ENCODE peak calls at places on chromosomes 2 and 18, in nine cellular contexts. I is SIG-M5, L is GM06990, P is endothelial cell, C is RPMI8226, S is Caki2, A is iPS-NIHi11, J is mucosa of descending colon, Y is iris pigment epithelial cell. Q is an unnamed sample.

GRCh38 chr2:237643066-237643465 is 15.7 kb downstream of the LRRFIP1 start:
- DNase-seq in C (no peak), P (no peak), S (no peak), Y (no peak), J (no peak), I (no peak), L (no peak), A (no peak), Q (no peak)

GRCh38 chr2:158407031-158407430 is 49.5 kb downstream of the CCDC148 start:
- DNase-seq in C (no peak), S (no peak), A (no peak), P (no peak), Y (no peak), I (no peak), J (no peak), L (no peak), Q (no peak)

GRCh38 chr2:42753188-42753813 is 10.6 kb downstream of the OXER1 start:
- DNase-seq in S (no peak), P (no peak), C (no peak), Y (no peak), I (no peak), A (no peak), J (no peak), L (no peak), Q (peak)

GRCh38 chr18:43013489-43013888 is 102.0 kb downstream of the RIT2 start:
- DNase-seq in A (no peak), Y (peak), P (no peak), I (no peak), S (no peak), C (no peak), L (no peak), J (no peak), Q (no peak)

GRCh38 chr2:168120730-168121129 is 126.7 kb downstream of the STK39 start:
- DNase-seq in S (no peak), A (no peak), I (no peak), P (no peak), C (no peak), L (no peak), J (no peak), Y (no peak), Q (no peak)

GRCh38 chr2:1701020-1701419 is 43.3 kb downstream of the PXDN start:
- DNase-seq in S (no peak), Y (no peak), P (no peak), I (no peak), A (no peak), C (no peak), L (no peak), J (no peak), Q (no peak)

GRCh38 chr2:97968228-97968627 is 27.5 kb downstream of the TMEM131 start:
- DNase-seq in P (no peak), Y (no peak), J (no peak), C (no peak), S (no peak), L (no peak), A (no peak), I (no peak), Q (no peak)

GRCh38 chr18:36195427-36196122 is 8.3 kb downstream of the MOCOS start:
- DNase-seq in I (no peak), S (no peak), J (no peak), C (no peak), A (no peak), L (no peak), P (no peak), Y (no peak), Q (no peak)

GRCh38 chr18:25351773-25352628 is at the start of gene ZNF521:
- DNase-seq in S (peak), J (peak), C (peak), P (peak), Y (peak), A (peak), L (peak), I (no peak), Q (peak)

GRCh38 chr18:59479776-59480175 is 120.7 kb upstream of the LMAN1 start:
- DNase-seq in J (no peak), Y (no peak), I (no peak), S (no peak), A (no peak), C (no peak), L (no peak), P (no peak), Q (no peak)

GRCh38 chr2:37679072-37679695 is 7.7 kb upstream of the CDC42EP3 start:
- DNase-seq in A (no peak), L (no peak), Y (no peak), P (no peak), I (no peak), C (no peak), S (no peak), J (no peak), Q (no peak)

GRCh38 chr2:21633531-21634310 is 510.0 kb downstream of the TDRD15 start:
- DNase-seq in C (no peak), Y (no peak), I (no peak), A (no peak), L (no peak), S (no peak), J (no peak), P (no peak), Q (no peak)

GRCh38 chr18:26356045-26356785 is 130.0 kb downstream of the TAF4B start:
- DNase-seq in J (no peak), Y (no peak), P (no peak), A (no peak), L (peak), I (no peak), C (no peak), S (no peak), Q (no peak)

GRCh38 chr18:76056467-76057194 is 438.4 kb downstream of the ZNF516 start:
- DNase-seq in C (no peak), S (no peak), L (no peak), I (no peak), Y (no peak), J (no peak), A (no peak), P (no peak), Q (no peak)

GRCh38 chr2:197707316-197708213 is 2.4 kb downstream of the MARS2 start:
- DNase-seq in Y (peak), P (no peak), L (no peak), A (peak), I (no peak), J (no peak), C (peak), S (peak), Q (no peak)

GRCh38 chr18:26406294-26406693 is 142.1 kb downstream of the KCTD1 start:
- DNase-seq in C (no peak), Y (no peak), S (no peak), L (no peak), J (no peak), P (no peak), I (no peak), A (no peak), Q (no peak)

GRCh38 chr2:233915133-233915532 is 2.0 kb upstream of the TRPM8 start:
- DNase-seq in I (no peak), P (no peak), L (no peak), J (no peak), C (peak), Y (peak), A (peak), S (no peak), Q (no peak)

GRCh38 chr2:178282075-178282474 is 87.8 kb downstream of the OSBPL6 start:
- DNase-seq in J (no peak), S (peak), Y (peak), I (no peak), L (no peak), A (no peak), C (no peak), P (no peak), Q (no peak)

GRCh38 chr2:143686585-143687164 is 557.5 kb downstream of the ARHGAP15 start:
- DNase-seq in L (no peak), J (no peak), Y (peak), S (peak), I (no peak), A (peak), C (peak), P (peak), Q (no peak)

GRCh38 chr2:221753401-221753800 is 181.3 kb upstream of the EPHA4 start:
- DNase-seq in P (no peak), I (no peak), S (no peak), C (no peak), Y (no peak), J (no peak), L (no peak), A (no peak), Q (no peak)

GRCh38 chr2:201419057-201419635 is 32.1 kb downstream of the TRAK2 start:
- DNase-seq in C (no peak), L (no peak), S (peak), A (no peak), J (peak), Y (no peak), P (no peak), I (no peak), Q (no peak)

GRCh38 chr2:85799215-85799956 is 45.6 kb downstream of the ATOH8 start:
- DNase-seq in I (no peak), J (no peak), A (no peak), S (peak), P (no peak), C (peak), Y (no peak), L (no peak), Q (peak)

GRCh38 chr2:35787302-35788031 is 568.1 kb upstream of the CRIM1 start:
- DNase-seq in S (no peak), I (no peak), Y (peak), P (no peak), L (no peak), C (peak), A (no peak), J (no peak), Q (no peak)

GRCh38 chr2:70340921-70341765 is 39.3 kb upstream of the FAM136A start:
- DNase-seq in P (peak), Y (peak), J (no peak), C (peak), I (no peak), A (peak), S (peak), L (no peak), Q (peak)

GRCh38 chr2:176812376-176812775 is 400.2 kb upstream of the HNRNPA3 start:
- DNase-seq in A (no peak), Y (no peak), P (no peak), L (no peak), C (no peak), J (no peak), S (no peak), I (no peak), Q (no peak)

GRCh38 chr18:46402945-46403344 is 254.1 kb downstream of the LOXHD1 start:
- DNase-seq in J (no peak), L (no peak), Y (no peak), A (no peak), S (no peak), C (no peak), P (no peak), I (no peak), Q (no peak)

GRCh38 chr2:218400930-218401833 is 1.5 kb downstream of the CTDSP1 start:
- DNase-seq in C (no peak), J (peak), Y (no peak), A (peak), P (no peak), L (no peak), S (no peak), I (no peak), Q (no peak)